ENCODE peak calls at places on chromosomes 11 and 22, in nine cellular contexts. One of them, this sample, is unnamed.

GRCh38 chr11:67288452-67289225 is 464 bp upstream of the ANKRD13D start:
- DNase-seq in A549: peak; percentile 89
- DNase-seq in foreskin fibroblast: peak; percentile 87
- DNase-seq in NCI-H2081: peak; percentile 79
- DNase-seq in activated B cell treated with CpG ODN at 0.5 μM for 24 hours: peak; percentile 96
- DNase-seq in B cell: peak; percentile 95
- DNase-seq in posterior cingulate gyrus: peak; percentile 83
- DNase-seq in ACHN: peak; percentile 81
- DNase-seq in fibroblast of mammary gland: peak; percentile 82
- DNase-seq in this sample: peak; percentile 17

GRCh38 chr11:134119094-134119493 is 50.2 kb downstream of the JAM3 start:
- DNase-seq in A549: no peak
- DNase-seq in foreskin fibroblast: peak; percentile 34
- DNase-seq in NCI-H2081: no peak
- DNase-seq in activated B cell treated with CpG ODN at 0.5 μM for 24 hours: no peak
- DNase-seq in B cell: no peak
- DNase-seq in posterior cingulate gyrus: no peak
- DNase-seq in ACHN: no peak
- DNase-seq in fibroblast of mammary gland: peak; percentile 62
- DNase-seq in this sample: no peak

GRCh38 chr11:131408011-131408640 is 37.7 kb downstream of the NTM start:
- DNase-seq in A549: peak; percentile 40
- DNase-seq in foreskin fibroblast: no peak
- DNase-seq in NCI-H2081: no peak
- DNase-seq in activated B cell treated with CpG ODN at 0.5 μM for 24 hours: no peak
- DNase-seq in B cell: no peak
- DNase-seq in posterior cingulate gyrus: no peak
- DNase-seq in ACHN: peak; percentile 42
- DNase-seq in fibroblast of mammary gland: peak; percentile 16
- DNase-seq in this sample: no peak

GRCh38 chr11:11444800-11445126 is 91.7 kb upstream of the CSNK2A3 start:
- DNase-seq in A549: no peak
- DNase-seq in foreskin fibroblast: no peak
- DNase-seq in NCI-H2081: no peak
- DNase-seq in activated B cell treated with CpG ODN at 0.5 μM for 24 hours: no peak
- DNase-seq in B cell: no peak
- DNase-seq in posterior cingulate gyrus: no peak
- DNase-seq in ACHN: no peak
- DNase-seq in fibroblast of mammary gland: no peak
- DNase-seq in this sample: no peak

GRCh38 chr22:25420925-25421904 is 143.3 kb upstream of the GRK3 start:
- DNase-seq in A549: peak; percentile 40
- DNase-seq in foreskin fibroblast: no peak
- DNase-seq in NCI-H2081: peak; percentile 36
- DNase-seq in activated B cell treated with CpG ODN at 0.5 μM for 24 hours: no peak
- DNase-seq in B cell: peak; percentile 43
- DNase-seq in posterior cingulate gyrus: no peak
- DNase-seq in ACHN: no peak
- DNase-seq in fibroblast of mammary gland: no peak
- DNase-seq in this sample: no peak

GRCh38 chr11:574632-575323 is 1.5 kb upstream of the PHRF1 start:
- DNase-seq in A549: no peak
- DNase-seq in foreskin fibroblast: no peak
- DNase-seq in NCI-H2081: no peak
- DNase-seq in activated B cell treated with CpG ODN at 0.5 μM for 24 hours: no peak
- DNase-seq in B cell: no peak
- DNase-seq in posterior cingulate gyrus: no peak
- DNase-seq in ACHN: no peak
- DNase-seq in fibroblast of mammary gland: no peak
- DNase-seq in this sample: no peak

GRCh38 chr11:116742104-116742503 is 30.7 kb downstream of the BUD13 start:
- DNase-seq in A549: no peak
- DNase-seq in foreskin fibroblast: no peak
- DNase-seq in NCI-H2081: no peak
- DNase-seq in activated B cell treated with CpG ODN at 0.5 μM for 24 hours: no peak
- DNase-seq in B cell: no peak
- DNase-seq in posterior cingulate gyrus: no peak
- DNase-seq in ACHN: no peak
- DNase-seq in fibroblast of mammary gland: peak; percentile 28
- DNase-seq in this sample: no peak

GRCh38 chr11:64117763-64118459 is 48.0 kb downstream of the MACROD1 start:
- DNase-seq in A549: no peak
- DNase-seq in foreskin fibroblast: no peak
- DNase-seq in NCI-H2081: no peak
- DNase-seq in activated B cell treated with CpG ODN at 0.5 μM for 24 hours: no peak
- DNase-seq in B cell: no peak
- DNase-seq in posterior cingulate gyrus: peak; percentile 55
- DNase-seq in ACHN: no peak
- DNase-seq in fibroblast of mammary gland: no peak
- DNase-seq in this sample: no peak

GRCh38 chr22:17633217-17633997 is 4.9 kb upstream of the ATP6V1E1 start:
- DNase-seq in A549: peak; percentile 66
- DNase-seq in foreskin fibroblast: peak; percentile 18
- DNase-seq in NCI-H2081: no peak
- DNase-seq in activated B cell treated with CpG ODN at 0.5 μM for 24 hours: no peak
- DNase-seq in B cell: no peak
- DNase-seq in posterior cingulate gyrus: no peak
- DNase-seq in ACHN: peak; percentile 85
- DNase-seq in fibroblast of mammary gland: peak; percentile 13
- DNase-seq in this sample: no peak

GRCh38 chr11:17713851-17714250 is 5.5 kb upstream of the MYOD1 start:
- DNase-seq in A549: no peak
- DNase-seq in foreskin fibroblast: no peak
- DNase-seq in NCI-H2081: no peak
- DNase-seq in activated B cell treated with CpG ODN at 0.5 μM for 24 hours: no peak
- DNase-seq in B cell: no peak
- DNase-seq in posterior cingulate gyrus: no peak
- DNase-seq in ACHN: no peak
- DNase-seq in fibroblast of mammary gland: no peak
- DNase-seq in this sample: no peak

GRCh38 chr11:12717851-12718291 is 43.6 kb downstream of the TEAD1 start:
- DNase-seq in A549: no peak
- DNase-seq in foreskin fibroblast: no peak
- DNase-seq in NCI-H2081: no peak
- DNase-seq in activated B cell treated with CpG ODN at 0.5 μM for 24 hours: no peak
- DNase-seq in B cell: no peak
- DNase-seq in posterior cingulate gyrus: no peak
- DNase-seq in ACHN: no peak
- DNase-seq in fibroblast of mammary gland: no peak
- DNase-seq in this sample: no peak

This sample was measured in NCI-H2029 treated with DMSO at 0.1 percent for 48 hours.